ENCODE peak calls at places on chromosomes 12 and 14, in seven cellular contexts. J is cortex of kidney, H is heart left ventricle, C is GM20000, G is activated gamma-delta T cell treated with Interleukin-2 at 50 U/mL for 16 hours, F is dorsolateral prefrontal cortex, O is AML-193. R is an unnamed sample.

GRCh38 chr12:47244730-47245285 is 165.0 kb upstream of the AMIGO2 start:
- DNase-seq in C (no peak), G (no peak), H (no peak), F (no peak), O (no peak), J (no peak), R (no peak)

GRCh38 chr12:71970031-71970430 is 31.4 kb downstream of the TPH2 start:
- DNase-seq in H (no peak), O (no peak), G (no peak), J (no peak), F (no peak), C (no peak), R (no peak)

GRCh38 chr14:80544366-80544765 is 333.1 kb upstream of the DIO2 start:
- DNase-seq in G (no peak), C (no peak), J (no peak), O (no peak), H (no peak), F (no peak), R (no peak)

GRCh38 chr14:58572092-58572853 is 65.5 kb upstream of the DACT1 start:
- DNase-seq in C (no peak), J (no peak), O (no peak), G (no peak), H (no peak), F (no peak), R (no peak)

GRCh38 chr12:69130064-69130463 is 109.3 kb upstream of the CPSF6 start:
- DNase-seq in J (no peak), C (no peak), F (no peak), H (no peak), O (peak; percentile 15), G (no peak), R (no peak)

GRCh38 chr12:19801941-19802340 is 362.6 kb downstream of the AEBP2 start:
- DNase-seq in G (no peak), O (no peak), H (no peak), C (no peak), F (no peak), J (no peak), R (no peak)

GRCh38 chr12:52598966-52599365 is 2.3 kb downstream of the KRT72 start:
- DNase-seq in O (no peak), F (no peak), J (no peak), H (no peak), G (peak; percentile 0), C (no peak), R (no peak)

GRCh38 chr14:72457641-72458040 is 436.3 kb downstream of the DPF3 start:
- DNase-seq in J (no peak), F (no peak), C (no peak), O (no peak), G (no peak), H (no peak), R (no peak)

GRCh38 chr12:102848832-102849231 is 68.2 kb downstream of the PAH start:
- DNase-seq in C (no peak), J (no peak), F (no peak), H (no peak), G (no peak), O (no peak), R (no peak)

GRCh38 chr12:123398177-123398916 is 14.4 kb downstream of the KMT5A start:
- DNase-seq in C (no peak), O (no peak), H (peak; percentile 79), G (no peak), J (no peak), F (peak; percentile 58), R (peak; percentile 51)

GRCh38 chr12:27969011-27969900 is 3.3 kb downstream of the PTHLH start:
- DNase-seq in J (no peak), O (no peak), G (no peak), C (peak; percentile 37), F (no peak), H (peak; percentile 24), R (no peak)

GRCh38 chr12:113040722-113041168 is 15.8 kb upstream of the DTX1 start:
- DNase-seq in C (no peak), J (no peak), F (no peak), H (peak; percentile 85), G (no peak), O (peak; percentile 43), R (no peak)

GRCh38 chr12:23354800-23355199 is 594.7 kb downstream of the SOX5 start:
- DNase-seq in O (no peak), C (no peak), G (no peak), J (no peak), F (no peak), H (no peak), R (no peak)

GRCh38 chr14:73714656-73715081 is 485 bp upstream of the PNMA1 start:
- DNase-seq in C (no peak), F (no peak), H (no peak), J (no peak), O (no peak), G (no peak), R (no peak)

R was measured in anterior cingulate cortex.